ENCODE peak calls at places on chromosomes 2 and 18, in five cellular contexts. S, Y, Q, H and A are unnamed samples.

GRCh38 chr2:136135924-136136906 is 18.3 kb upstream of the CXCR4 start:
- DNase-seq in S (no peak), H (no peak), Q (no peak), Y (no peak), A (no peak)

GRCh38 chr2:186884585-186884984 is 35.6 kb upstream of the ZSWIM2 start:
- DNase-seq in H (no peak), Q (peak), Y (no peak), S (no peak), A (peak)

GRCh38 chr2:152875832-152876669 is 157.6 kb downstream of the ARL6IP6 start:
- DNase-seq in Y (peak), H (no peak), Q (no peak), S (peak), A (no peak)

GRCh38 chr2:85887566-85888019 is 1.2 kb downstream of the ST3GAL5 start:
- DNase-seq in Y (peak), S (peak), Q (peak), H (no peak), A (peak)

GRCh38 chr2:186068154-186068826 is 329.7 kb downstream of the FSIP2 start:
- DNase-seq in S (no peak), H (no peak), Q (peak), Y (no peak), A (no peak)

GRCh38 chr2:71336802-71337201 is 5.2 kb downstream of the ZNF638 start:
- DNase-seq in S (no peak), Y (peak), Q (no peak), H (no peak), A (no peak)

GRCh38 chr18:37483221-37483971 is 82.2 kb downstream of the CELF4 start:
- DNase-seq in Y (peak), H (no peak), S (peak), Q (no peak), A (no peak)

GRCh38 chr2:37636209-37637077 is 35.0 kb downstream of the CDC42EP3 start:
- DNase-seq in H (no peak), S (no peak), Q (no peak), Y (no peak), A (no peak)

GRCh38 chr2:237563816-237564215 is 2.6 kb upstream of the PRLH start:
- DNase-seq in Q (no peak), S (no peak), Y (peak), H (no peak), A (no peak)

GRCh38 chr2:161905389-161906046 is 168.5 kb downstream of the DPP4 start:
- DNase-seq in Q (no peak), S (peak), H (peak), Y (no peak), A (no peak)

GRCh38 chr18:79540161-79540913 is 139.3 kb upstream of the CTDP1 start:
- DNase-seq in S (no peak), Y (no peak), Q (no peak), H (no peak), A (no peak)

GRCh38 chr2:187547353-187547979 is 6.8 kb downstream of the TFPI start:
- DNase-seq in Y (peak), Q (no peak), S (peak), H (no peak), A (peak)

GRCh38 chr2:43184339-43184895 is 42.0 kb downstream of the ZFP36L2 start:
- DNase-seq in S (peak), H (no peak), Y (peak), Q (no peak), A (peak)

GRCh38 chr2:201261471-201261870 is 1.1 kb downstream of the CASP8 start:
- DNase-seq in Q (no peak), Y (no peak), H (no peak), S (no peak), A (no peak)

GRCh38 chr2:240107386-240107785 is 28.7 kb downstream of the COPS9 start:
- DNase-seq in Y (no peak), Q (no peak), H (no peak), S (no peak), A (no peak)

GRCh38 chr2:37343537-37344434 is 644 bp upstream of the QPCT start:
- DNase-seq in H (no peak), Q (peak), S (peak), Y (peak), A (no peak)

GRCh38 chr2:76953733-76954347 is 568.3 kb downstream of the LRRTM4 start:
- DNase-seq in Q (peak), H (peak), Y (peak), S (peak), A (peak)

DNA sequence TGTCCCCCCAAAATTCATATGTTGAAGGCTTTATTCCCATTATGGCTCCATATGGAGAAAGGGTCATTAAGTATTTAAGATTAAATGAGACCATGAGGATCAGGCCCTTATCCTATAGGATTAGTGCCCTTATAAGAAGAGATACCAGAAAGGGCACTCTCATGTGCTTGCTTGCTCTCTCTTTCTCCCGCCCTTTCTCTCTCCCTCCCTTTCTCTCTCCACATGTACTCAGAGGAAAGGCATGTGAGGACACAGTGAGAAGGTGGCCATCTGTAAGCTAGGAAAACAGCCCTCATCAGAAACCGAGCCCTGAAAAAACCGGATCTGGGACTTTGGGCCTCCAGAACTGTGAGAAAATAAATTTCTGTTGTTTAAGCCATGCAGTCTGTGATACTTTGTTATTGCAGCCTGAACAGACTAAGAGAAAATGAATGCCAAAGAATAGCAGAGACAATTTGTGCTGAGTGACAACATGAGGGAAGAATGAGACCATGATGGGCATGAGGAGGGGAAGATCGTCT is 300.0 kb upstream of the SLC39A10 start:
- DNase-seq in Y (no peak), Q (no peak), H (no peak), S (no peak), A (no peak)
- TF ChIP-seq RCOR1 in Y (no peak), Q (no peak), H (no peak), S (no peak), A (no peak)

DNA sequence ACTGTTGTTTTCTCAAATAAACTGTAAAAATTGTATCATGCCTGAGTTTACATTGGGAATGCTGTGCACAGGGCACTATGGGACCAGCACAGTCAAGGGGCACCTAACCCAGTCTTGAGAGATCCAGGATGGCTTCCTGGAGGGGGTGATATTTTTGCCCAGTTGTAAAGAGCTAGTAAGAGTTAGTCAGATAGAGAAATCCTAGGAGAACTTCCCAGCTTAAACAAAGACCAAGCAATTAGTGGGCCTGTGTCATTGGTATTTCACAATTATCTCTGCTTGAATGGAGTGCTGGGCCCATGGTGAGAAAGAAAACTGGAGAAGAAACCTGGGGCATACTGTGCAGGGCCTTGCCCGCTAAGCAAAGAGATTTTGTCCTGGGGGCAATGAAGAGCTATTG is 12.2 kb downstream of the XDH start:
- DNase-seq in Q (no peak), S (no peak), Y (peak), H (no peak), A (no peak)
- TF ChIP-seq RCOR1 in Q (no peak), S (no peak), Y (no peak), H (no peak), A (no peak)

GRCh38 chr2:215369191-215369760 is 57.4 kb downstream of the ATIC start:
- DNase-seq in Y (peak), S (no peak), H (no peak), Q (no peak), A (no peak)

GRCh38 chr2:215370116-215370965 is 58.5 kb downstream of the ATIC start:
- DNase-seq in S (no peak), Q (no peak), H (no peak), Y (no peak), A (no peak)

GRCh38 chr2:215366440-215367032 is 54.7 kb downstream of the ATIC start:
- DNase-seq in H (no peak), S (no peak), Y (peak), Q (no peak), A (no peak)

GRCh38 chr2:215368493-215368809 is 56.6 kb downstream of the ATIC start:
- DNase-seq in H (no peak), Q (no peak), S (no peak), Y (no peak), A (no peak)

DNA sequence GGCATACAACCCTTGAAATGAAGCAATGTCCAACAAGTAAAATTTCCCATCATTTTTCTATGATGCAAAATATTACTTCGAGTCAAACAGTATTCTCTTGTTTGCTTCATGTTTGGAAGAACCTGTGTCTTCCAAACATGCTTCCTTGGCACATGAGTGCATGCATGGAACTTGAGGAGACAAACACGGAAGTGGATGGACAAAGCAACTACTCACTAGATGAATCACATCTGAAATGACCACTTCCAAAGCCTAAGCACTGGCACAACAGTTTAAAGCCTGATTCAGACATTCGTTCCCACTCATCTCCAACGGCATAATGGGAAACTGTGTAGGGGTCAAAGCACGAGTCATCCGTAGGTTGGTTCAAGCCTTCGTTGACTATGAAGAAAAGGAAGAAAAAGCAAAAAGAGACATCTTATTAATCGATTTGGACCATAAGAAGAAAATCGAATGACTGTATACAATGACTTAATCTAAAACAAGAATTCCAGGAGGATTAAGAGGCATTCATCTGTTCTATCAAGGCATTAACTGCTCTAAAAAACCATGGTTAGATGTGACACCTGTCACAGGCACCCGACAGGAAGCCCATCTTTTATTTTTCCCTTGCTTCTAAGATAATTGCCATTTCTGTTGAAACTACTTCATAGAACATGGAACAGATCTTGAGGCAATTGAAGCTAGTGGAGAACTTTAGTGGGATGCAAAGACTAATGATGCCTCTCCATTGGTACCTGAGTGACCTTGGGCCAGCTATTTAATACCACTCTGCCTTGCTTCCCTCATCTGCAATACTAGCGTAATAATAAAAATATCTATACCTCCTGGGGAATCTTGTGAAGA is 56.0 kb downstream of the ATIC start:
- DNase-seq in Y (peak), Q (no peak), H (no peak), S (no peak), A (no peak)
- TF ChIP-seq RCOR1 in Y (peak), Q (no peak), H (no peak), S (no peak), A (no peak)

GRCh38 chr2:120589782-120590608 is 145.7 kb upstream of the GLI2 start:
- DNase-seq in Q (no peak), H (no peak), Y (peak), S (peak), A (no peak)
- TF ChIP-seq RCOR1 in Q (no peak), H (no peak), Y (no peak), S (no peak), A (no peak)

GRCh38 chr2:228675715-228676114 is 494.2 kb upstream of the SPHKAP start:
- DNase-seq in Y (no peak), S (no peak), H (no peak), Q (peak), A (no peak)

GRCh38 chr2:228674155-228674554 is 492.7 kb upstream of the SPHKAP start:
- DNase-seq in Q (no peak), Y (no peak), H (no peak), S (no peak), A (no peak)

GRCh38 chr2:228678110-228678509 is 496.6 kb upstream of the SPHKAP start:
- DNase-seq in Y (no peak), Q (no peak), H (no peak), S (no peak), A (no peak)

GRCh38 chr2:228669751-228670150 is 488.3 kb upstream of the SPHKAP start:
- DNase-seq in Y (no peak), S (no peak), H (no peak), Q (no peak), A (no peak)

GRCh38 chr2:228675042-228675441 is 493.6 kb upstream of the SPHKAP start:
- DNase-seq in Y (peak), H (no peak), Q (no peak), S (no peak), A (no peak)
- TF ChIP-seq RCOR1 in Y (no peak), H (no peak), Q (no peak), S (no peak), A (no peak)

GRCh38 chr2:199392363-199392762 is 65.4 kb downstream of the SATB2 start:
- DNase-seq in S (no peak), Y (no peak), H (no peak), Q (no peak), A (no peak)
- TF ChIP-seq RCOR1 in S (no peak), Y (no peak), H (no peak), Q (no peak), A (no peak)

DNA sequence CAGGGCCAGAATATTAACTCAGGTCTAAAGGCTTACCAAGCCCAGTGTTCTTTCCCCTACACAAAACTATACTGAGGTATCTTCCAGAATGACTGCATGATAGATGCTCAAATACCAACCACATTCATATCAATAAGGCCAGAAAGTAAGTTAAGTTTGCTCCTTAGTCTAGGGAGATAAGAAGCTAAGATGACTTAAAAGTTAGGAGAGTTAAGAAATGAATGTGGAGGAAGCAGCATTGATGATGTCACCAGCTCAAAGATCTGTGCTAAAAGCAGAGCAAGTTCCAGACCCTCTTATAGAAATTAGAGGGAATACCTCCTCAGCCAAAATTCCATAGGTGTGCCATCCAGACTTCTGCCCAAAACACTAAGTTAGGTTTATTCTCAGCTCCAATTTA is 6.1 kb downstream of the PPP4R1 start:
- DNase-seq in H (no peak), S (peak), Q (no peak), Y (peak), A (peak)
- TF ChIP-seq RCOR1 in H (no peak), S (no peak), Q (no peak), Y (no peak), A (no peak)